ENCODE peak calls at places on chromosomes 2 and 18, in seven cellular contexts. B is neural progenitor cell; F is CD4-positive, alpha-beta T cell; E is fibroblast of lung; D is WTC11; Z is sigmoid colon; J is MM.1S. Q is an unnamed sample.

GRCh38 chr18:59049726-59050660 is 89.7 kb upstream of the SEC11C start:
- DNase-seq in Z (no peak), J (no peak), B (peak), D (peak), E (no peak), F (no peak), Q (no peak)

GRCh38 chr18:47877892-47878291 is 52.6 kb downstream of the SMAD2 start:
- DNase-seq in Z (no peak), B (no peak), J (no peak), D (no peak), E (no peak), F (no peak), Q (no peak)

GRCh38 chr18:59916746-59917145 is 16.9 kb downstream of the PMAIP1 start:
- DNase-seq in D (no peak), F (no peak), E (no peak), B (no peak), Z (no peak), J (no peak), Q (no peak)

GRCh38 chr2:44972771-44973535 is 31.5 kb downstream of the SIX3 start:
- DNase-seq in E (no peak), D (no peak), Z (no peak), J (no peak), B (peak), F (no peak), Q (no peak)

GRCh38 chr18:66013976-66014375 is 263.2 kb downstream of the CDH7 start:
- DNase-seq in E (peak), F (no peak), J (no peak), D (no peak), B (no peak), Z (no peak), Q (no peak)

GRCh38 chr2:211982162-211982561 is 556.4 kb downstream of the ERBB4 start:
- DNase-seq in B (no peak), D (no peak), J (no peak), Z (no peak), F (no peak), E (no peak), Q (no peak)

GRCh38 chr2:176085861-176086771 is 2.4 kb upstream of the EVX2 start:
- DNase-seq in B (peak), E (peak), D (peak), Z (peak), J (no peak), F (no peak), Q (peak)

GRCh38 chr2:136118819-136119716 is 1.1 kb upstream of the CXCR4 start:
- DNase-seq in B (peak), J (peak), Z (peak), F (peak), D (peak), E (no peak), Q (peak)

GRCh38 chr2:192243488-192243887 is 48.8 kb upstream of the TMEFF2 start:
- DNase-seq in J (no peak), Z (no peak), E (peak), D (no peak), B (no peak), F (no peak), Q (no peak)

GRCh38 chr18:62485684-62486083 is 37.1 kb upstream of the ZCCHC2 start:
- DNase-seq in B (no peak), Z (no peak), E (peak), D (no peak), F (no peak), J (no peak), Q (no peak)

GRCh38 chr2:15667579-15668556 is 76.2 kb downstream of the DDX1 start:
- DNase-seq in Z (no peak), B (no peak), F (no peak), E (peak), J (no peak), D (no peak), Q (no peak)

GRCh38 chr2:165610591-165611029 is 141.1 kb downstream of the CSRNP3 start:
- DNase-seq in B (no peak), Z (no peak), E (no peak), J (peak), D (no peak), F (no peak), Q (no peak)

GRCh38 chr2:85852979-85853498 is 35.8 kb downstream of the ST3GAL5 start:
- DNase-seq in D (no peak), B (no peak), Z (no peak), J (no peak), E (no peak), F (peak), Q (no peak)

GRCh38 chr18:59715966-59716369 is 18.7 kb upstream of the CCBE1 start:
- DNase-seq in B (no peak), J (no peak), E (peak), D (no peak), Z (no peak), F (no peak), Q (no peak)

GRCh38 chr2:144606756-144607498 is 87.0 kb upstream of the ZEB2 start:
- DNase-seq in Z (no peak), B (no peak), F (no peak), J (no peak), D (no peak), E (no peak), Q (no peak)

GRCh38 chr2:238496756-238497609 is 70.3 kb downstream of the ASB1 start:
- DNase-seq in E (no peak), D (no peak), B (no peak), F (no peak), Z (no peak), J (no peak), Q (peak)

GRCh38 chr2:20781656-20782265 is 41.1 kb downstream of the LDAH start:
- DNase-seq in E (peak), J (peak), B (peak), Z (no peak), D (peak), F (no peak), Q (no peak)

GRCh38 chr18:53701697-53702096 is 522.8 kb downstream of the MBD2 start:
- DNase-seq in J (peak), F (no peak), Z (no peak), E (no peak), B (no peak), D (no peak), Q (no peak)

GRCh38 chr18:35029103-35029502 is 12.1 kb upstream of the MAPRE2 start:
- DNase-seq in D (no peak), E (peak), J (no peak), F (no peak), B (no peak), Z (no peak), Q (no peak)

GRCh38 chr2:106734165-106734564 is 151.8 kb downstream of the ST6GAL2 start:
- DNase-seq in F (no peak), B (no peak), D (no peak), J (no peak), E (no peak), Z (no peak), Q (no peak)

GRCh38 chr2:138507267-138507666 is 5.7 kb downstream of the SPOPL start:
- DNase-seq in F (no peak), D (no peak), J (no peak), E (no peak), Z (no peak), B (no peak), Q (no peak)

GRCh38 chr18:12449040-12449814 is 41.5 kb downstream of the PRELID3A start:
- DNase-seq in Z (no peak), E (no peak), J (no peak), D (no peak), B (peak), F (no peak), Q (no peak)

GRCh38 chr18:76458522-76459311 is 36.3 kb downstream of the ZNF516 start:
- DNase-seq in F (no peak), B (no peak), D (no peak), E (no peak), J (no peak), Z (peak), Q (peak)

GRCh38 chr2:128568106-128568505 is 249.4 kb upstream of the HS6ST1 start:
- DNase-seq in E (no peak), F (no peak), J (no peak), D (peak), Z (peak), B (no peak), Q (peak)

GRCh38 chr2:159558479-159558878 is 57.9 kb downstream of the BAZ2B start:
- DNase-seq in D (no peak), F (no peak), Z (no peak), B (no peak), E (no peak), J (no peak), Q (no peak)

GRCh38 chr2:96866986-96867755 is 2.7 kb downstream of the SEMA4C start:
- DNase-seq in E (no peak), F (no peak), D (no peak), Z (peak), J (no peak), B (no peak), Q (no peak)

GRCh38 chr2:177165731-177166711 is 46.6 kb upstream of the HNRNPA3 start:
- DNase-seq in Z (no peak), B (no peak), F (no peak), J (peak), D (no peak), E (peak), Q (no peak)

GRCh38 chr2:161842751-161843433 is 218.7 kb downstream of the SLC4A10 start:
- DNase-seq in D (no peak), B (no peak), Z (no peak), F (no peak), E (peak), J (no peak), Q (no peak)

GRCh38 chr2:32741575-32741974 is 113.7 kb downstream of the TTC27 start:
- DNase-seq in B (no peak), Z (no peak), F (no peak), E (no peak), D (no peak), J (no peak), Q (no peak)

GRCh38 chr2:227623225-227623624 is 5.9 kb downstream of the SCYGR4 start:
- DNase-seq in B (no peak), E (peak), J (no peak), Z (no peak), D (no peak), F (no peak), Q (no peak)

GRCh38 chr2:200733713-200734198 is 78.0 kb upstream of the BZW1 start:
- DNase-seq in F (no peak), Z (no peak), J (no peak), B (no peak), E (no peak), D (no peak), Q (no peak)

GRCh38 chr2:85854166-85854509 is 34.7 kb downstream of the ST3GAL5 start:
- DNase-seq in E (no peak), Z (no peak), D (no peak), F (no peak), B (no peak), J (no peak), Q (no peak)

GRCh38 chr2:98691307-98691706 is 39.6 kb downstream of the MGAT4A start:
- DNase-seq in Z (no peak), F (no peak), D (no peak), B (no peak), E (no peak), J (no peak), Q (no peak)

GRCh38 chr2:96073170-96073775 is 38.6 kb upstream of the GPAT2 start:
- DNase-seq in J (no peak), F (no peak), D (no peak), Z (no peak), B (no peak), E (no peak), Q (peak)

GRCh38 chr18:7946724-7947377 is 379.7 kb downstream of the PTPRM start:
- DNase-seq in J (no peak), D (no peak), Z (no peak), E (peak), B (peak), F (no peak), Q (no peak)

GRCh38 chr2:144548532-144549191 is 28.7 kb upstream of the ZEB2 start:
- DNase-seq in F (no peak), J (peak), E (no peak), Z (no peak), B (no peak), D (no peak), Q (no peak)

GRCh38 chr2:236117861-236118269 is 50.3 kb downstream of the GBX2 start:
- DNase-seq in E (no peak), Z (no peak), J (no peak), F (no peak), B (peak), D (no peak), Q (peak)

GRCh38 chr18:31206787-31207381 is 44.2 kb upstream of the DSC1 start:
- DNase-seq in F (no peak), E (peak), D (peak), B (peak), J (no peak), Z (no peak), Q (peak)

GRCh38 chr2:74002515-74003391 is 18.0 kb downstream of the TET3 start:
- DNase-seq in F (peak), E (peak), Z (peak), J (peak), B (peak), D (peak), Q (peak)

GRCh38 chr2:136905779-136906178 is 140.4 kb downstream of the THSD7B start:
- DNase-seq in B (no peak), E (no peak), J (no peak), D (no peak), F (no peak), Z (no peak), Q (no peak)

DNA sequence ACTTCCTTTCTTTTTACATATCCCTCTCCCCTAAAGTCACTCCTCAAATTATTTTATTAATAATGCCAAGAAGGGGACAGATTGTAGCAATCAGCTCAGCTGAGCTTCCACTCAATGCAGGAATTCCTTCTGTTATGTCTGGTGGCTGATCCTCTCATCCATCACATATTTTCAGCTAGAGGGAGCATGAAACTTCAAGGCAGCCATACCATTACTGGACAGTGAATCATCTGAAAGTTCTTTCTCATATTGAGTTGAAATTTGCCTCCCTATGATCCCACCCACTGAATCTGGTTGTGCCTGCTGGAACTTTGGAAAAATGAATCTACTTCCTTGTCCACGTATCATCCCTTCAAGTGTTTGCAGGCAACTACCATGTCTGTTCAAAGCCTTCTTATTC is 11.2 kb downstream of the ZNF385B start:
- DNase-seq in F (no peak), D (no peak), J (no peak), Z (no peak), E (peak), B (no peak), Q (no peak)
- TF ChIP-seq CTCF in F (no peak), D (no peak), J (no peak), Z (no peak), E (peak), B (no peak), Q (no peak)

GRCh38 chr2:42980764-42981416 is 188.5 kb upstream of the HAAO start:
- DNase-seq in E (no peak), J (no peak), F (no peak), Z (no peak), B (no peak), D (no peak), Q (peak)

GRCh38 chr2:42979870-42980763 is 187.7 kb upstream of the HAAO start:
- DNase-seq in F (no peak), E (no peak), J (no peak), D (no peak), Z (peak), B (no peak), Q (peak)

GRCh38 chr2:42978175-42978886 is 185.9 kb upstream of the HAAO start:
- DNase-seq in F (no peak), B (no peak), Z (peak), D (no peak), E (no peak), J (no peak), Q (peak)

GRCh38 chr2:42978887-42979415 is 186.6 kb upstream of the HAAO start:
- DNase-seq in Z (peak), F (no peak), D (no peak), J (no peak), B (no peak), E (no peak), Q (no peak)

GRCh38 chr2:42979416-42979869 is 187.1 kb upstream of the HAAO start:
- DNase-seq in J (no peak), Z (peak), F (no peak), B (no peak), E (no peak), D (no peak), Q (peak)
- TF ChIP-seq CTCF in J (no peak), Z (no peak), F (no peak), B (no peak), E (no peak), D (no peak), Q (no peak)

GRCh38 chr18:42068030-42068429 is 113.0 kb downstream of the PIK3C3 start:
- DNase-seq in E (no peak), D (no peak), B (no peak), Z (no peak), F (no peak), J (no peak), Q (no peak)
- TF ChIP-seq CTCF in E (no peak), D (no peak), B (no peak), Z (no peak), F (no peak), J (no peak), Q (no peak)

GRCh38 chr2:217893440-217893839 is 109.4 kb downstream of the TNS1 start:
- DNase-seq in J (no peak), B (no peak), Z (no peak), D (no peak), E (no peak), F (no peak), Q (peak)

GRCh38 chr2:217889656-217890055 is 113.1 kb downstream of the TNS1 start:
- DNase-seq in D (no peak), J (no peak), B (no peak), Z (no peak), F (no peak), E (no peak), Q (peak)

GRCh38 chr2:217887841-217888665 is 114.7 kb downstream of the TNS1 start:
- DNase-seq in D (no peak), E (peak), Z (no peak), B (no peak), F (no peak), J (no peak), Q (peak)

GRCh38 chr2:217892560-217892959 is 110.2 kb downstream of the TNS1 start:
- DNase-seq in J (no peak), Z (no peak), E (no peak), D (no peak), B (no peak), F (no peak), Q (peak)

GRCh38 chr2:217890445-217890844 is 112.3 kb downstream of the TNS1 start:
- DNase-seq in J (no peak), E (peak), Z (peak), F (no peak), B (peak), D (no peak), Q (peak)
- TF ChIP-seq CTCF in J (no peak), E (no peak), Z (no peak), F (no peak), B (no peak), D (no peak), Q (peak)

DNA sequence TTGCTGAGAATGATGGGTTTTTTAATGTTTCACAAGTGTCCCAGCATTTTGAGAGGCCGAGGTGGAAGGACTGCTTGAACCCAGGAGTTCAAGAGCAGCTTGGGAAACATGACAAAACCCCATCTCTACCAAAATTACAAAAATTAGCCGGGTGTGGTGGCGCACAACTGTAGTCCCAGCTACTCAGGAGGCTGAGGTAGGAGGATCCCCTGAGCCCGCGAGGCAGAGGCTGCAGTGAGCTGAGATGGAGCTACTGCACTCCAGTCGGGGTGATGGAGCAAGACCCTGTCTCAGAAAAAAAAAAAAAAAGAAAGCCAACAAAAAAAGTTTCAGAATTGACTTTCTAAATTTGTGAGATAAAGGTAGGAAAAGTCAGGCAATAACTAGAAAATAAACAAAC is 8.7 kb downstream of the TFCP2L1 start:
- DNase-seq in F (no peak), J (no peak), D (no peak), E (no peak), Z (peak), B (no peak), Q (no peak)
- TF ChIP-seq CTCF in F (no peak), J (no peak), D (no peak), E (no peak), Z (no peak), B (no peak), Q (no peak)